ENCODE peak calls at places on chromosomes 3 and 15, in nine cellular contexts. One of them, this sample, is unnamed.

GRCh38 chr3:108053025-108053424 is 37.8 kb downstream of the CD47 start:
- DNase-seq in ureter: peak
- DNase-seq in HS-27A: no peak
- DNase-seq in T-helper 22 cell: no peak
- DNase-seq in LoVo: no peak
- DNase-seq in AG09309: no peak
- DNase-seq in uterus: no peak
- DNase-seq in skeletal muscle cell: no peak
- DNase-seq in fibroblast of pulmonary artery: no peak
- DNase-seq in this sample: no peak

GRCh38 chr3:153463895-153464294 is 301.9 kb downstream of the RAP2B start:
- DNase-seq in fibroblast of pulmonary artery: no peak
- DNase-seq in uterus: no peak
- DNase-seq in AG09309: no peak
- DNase-seq in T-helper 22 cell: no peak
- DNase-seq in skeletal muscle cell: no peak
- DNase-seq in HS-27A: no peak
- DNase-seq in LoVo: no peak
- DNase-seq in ureter: no peak
- DNase-seq in this sample: no peak

GRCh38 chr3:113238503-113238902 is 27.1 kb downstream of the BOC start:
- DNase-seq in T-helper 22 cell: no peak
- DNase-seq in fibroblast of pulmonary artery: no peak
- DNase-seq in skeletal muscle cell: no peak
- DNase-seq in ureter: no peak
- DNase-seq in LoVo: no peak
- DNase-seq in AG09309: no peak
- DNase-seq in uterus: no peak
- DNase-seq in HS-27A: no peak
- DNase-seq in this sample: no peak

GRCh38 chr3:26437678-26438077 is 184.9 kb upstream of the LRRC3B start:
- DNase-seq in fibroblast of pulmonary artery: peak
- DNase-seq in ureter: no peak
- DNase-seq in T-helper 22 cell: no peak
- DNase-seq in skeletal muscle cell: peak
- DNase-seq in HS-27A: peak
- DNase-seq in AG09309: no peak
- DNase-seq in uterus: no peak
- DNase-seq in LoVo: no peak
- DNase-seq in this sample: no peak

GRCh38 chr3:119360736-119361462 is 66.7 kb downstream of the ARHGAP31 start:
- DNase-seq in ureter: no peak
- DNase-seq in T-helper 22 cell: no peak
- DNase-seq in skeletal muscle cell: no peak
- DNase-seq in AG09309: no peak
- DNase-seq in HS-27A: no peak
- DNase-seq in uterus: no peak
- DNase-seq in fibroblast of pulmonary artery: no peak
- DNase-seq in LoVo: no peak
- DNase-seq in this sample: no peak

GRCh38 chr3:25962255-25962654 is 172.4 kb downstream of the OXSM start:
- DNase-seq in skeletal muscle cell: no peak
- DNase-seq in AG09309: no peak
- DNase-seq in T-helper 22 cell: no peak
- DNase-seq in ureter: no peak
- DNase-seq in HS-27A: no peak
- DNase-seq in LoVo: peak
- DNase-seq in fibroblast of pulmonary artery: no peak
- DNase-seq in uterus: no peak
- DNase-seq in this sample: no peak

GRCh38 chr3:46916799-46917198 is 39.3 kb downstream of the PTH1R start:
- DNase-seq in uterus: no peak
- DNase-seq in AG09309: no peak
- DNase-seq in skeletal muscle cell: no peak
- DNase-seq in T-helper 22 cell: no peak
- DNase-seq in LoVo: no peak
- DNase-seq in HS-27A: no peak
- DNase-seq in fibroblast of pulmonary artery: no peak
- DNase-seq in ureter: no peak
- DNase-seq in this sample: no peak

GRCh38 chr15:31483053-31483923 is 156.7 kb downstream of the KLF13 start:
- DNase-seq in ureter: no peak
- DNase-seq in fibroblast of pulmonary artery: no peak
- DNase-seq in LoVo: no peak
- DNase-seq in uterus: no peak
- DNase-seq in skeletal muscle cell: no peak
- DNase-seq in AG09309: no peak
- DNase-seq in T-helper 22 cell: peak
- DNase-seq in HS-27A: no peak
- DNase-seq in this sample: no peak

GRCh38 chr3:20326537-20326936 is 140.5 kb upstream of the SGO1 start:
- DNase-seq in ureter: no peak
- DNase-seq in LoVo: no peak
- DNase-seq in T-helper 22 cell: no peak
- DNase-seq in AG09309: no peak
- DNase-seq in uterus: no peak
- DNase-seq in fibroblast of pulmonary artery: no peak
- DNase-seq in skeletal muscle cell: no peak
- DNase-seq in HS-27A: peak
- DNase-seq in this sample: no peak

GRCh38 chr15:90059208-90059985 is 42.9 kb downstream of the IDH2 start:
- DNase-seq in fibroblast of pulmonary artery: no peak
- DNase-seq in uterus: no peak
- DNase-seq in T-helper 22 cell: peak
- DNase-seq in LoVo: no peak
- DNase-seq in ureter: peak
- DNase-seq in AG09309: no peak
- DNase-seq in skeletal muscle cell: no peak
- DNase-seq in HS-27A: no peak
- DNase-seq in this sample: no peak

GRCh38 chr15:40933520-40933904 is 4.4 kb downstream of the DLL4 start:
- DNase-seq in AG09309: no peak
- DNase-seq in uterus: no peak
- DNase-seq in HS-27A: no peak
- DNase-seq in LoVo: no peak
- DNase-seq in ureter: no peak
- DNase-seq in T-helper 22 cell: no peak
- DNase-seq in skeletal muscle cell: no peak
- DNase-seq in fibroblast of pulmonary artery: no peak
- DNase-seq in this sample: no peak

GRCh38 chr3:126344380-126345041 is 12.7 kb downstream of the KLF15 start:
- DNase-seq in skeletal muscle cell: no peak
- DNase-seq in T-helper 22 cell: no peak
- DNase-seq in HS-27A: no peak
- DNase-seq in ureter: peak
- DNase-seq in fibroblast of pulmonary artery: no peak
- DNase-seq in uterus: peak
- DNase-seq in AG09309: no peak
- DNase-seq in LoVo: no peak
- DNase-seq in this sample: no peak

GRCh38 chr3:115245437-115245836 is 98.3 kb upstream of the ZBTB20 start:
- DNase-seq in skeletal muscle cell: peak
- DNase-seq in uterus: no peak
- DNase-seq in HS-27A: peak
- DNase-seq in ureter: no peak
- DNase-seq in T-helper 22 cell: no peak
- DNase-seq in fibroblast of pulmonary artery: peak
- DNase-seq in AG09309: peak
- DNase-seq in LoVo: peak
- DNase-seq in this sample: no peak